ENCODE peak calls at places on chromosomes 11 and 22, in four cellular contexts. A, G, W and B are unnamed samples.

GRCh38 chr11:19963697-19964340 is 196.5 kb downstream of the DBX1 start:
- DNase-seq in W (no peak), G (no peak), A (no peak), B (no peak)

GRCh38 chr22:35686298-35686697 is 31.4 kb upstream of the APOL5 start:
- DNase-seq in W (no peak), G (no peak), A (no peak), B (no peak)

GRCh38 chr11:102522332-102523207 is 8.0 kb downstream of the MMP7 start:
- DNase-seq in A (no peak), W (no peak), G (no peak), B (no peak)

GRCh38 chr11:114892381-114893197 is 214.3 kb downstream of the NXPE2 start:
- DNase-seq in G (peak; percentile 50), W (no peak), A (no peak), B (peak; percentile 19)

GRCh38 chr11:69662806-69663205 is 12.3 kb downstream of the LTO1 start:
- DNase-seq in G (no peak), W (no peak), A (no peak), B (peak; percentile 19)

GRCh38 chr11:120746836-120747609 is 235.5 kb downstream of the GRIK4 start:
- DNase-seq in W (no peak), G (no peak), A (no peak), B (peak; percentile 30)

GRCh38 chr11:114382509-114382908 is 17.8 kb downstream of the C11orf71 start:
- DNase-seq in W (no peak), G (no peak), A (no peak), B (no peak)

GRCh38 chr11:108237058-108237481 is 14.2 kb downstream of the ATM start:
- DNase-seq in A (no peak), W (no peak), G (no peak), B (no peak)

GRCh38 chr11:38818720-38819119 is 2220.7 kb upstream of the RAG2 start:
- DNase-seq in A (no peak), G (no peak), W (no peak), B (no peak)

GRCh38 chr11:117862753-117863152 is 13.7 kb downstream of the FXYD6 start:
- DNase-seq in W (no peak), A (no peak), G (no peak), B (no peak)

GRCh38 chr22:19971276-19972124 is 29.9 kb upstream of the TXNRD2 start:
- DNase-seq in W (no peak), A (no peak), G (no peak), B (no peak)

GRCh38 chr11:748007-748359 is 719 bp downstream of the TALDO1 start:
- DNase-seq in A (no peak), G (peak; percentile 23), W (no peak), B (peak; percentile 60)

GRCh38 chr11:105923814-105924213 is 98.2 kb downstream of the MSANTD4 start:
- DNase-seq in A (no peak), W (no peak), G (no peak), B (no peak)

GRCh38 chr11:40293655-40294342 is 1165.7 kb downstream of the LRRC4C start:
- DNase-seq in G (peak; percentile 64), W (peak; percentile 61), A (no peak), B (peak; percentile 82)

GRCh38 chr11:109241988-109242387 is 180.0 kb upstream of the C11orf87 start:
- DNase-seq in G (no peak), A (no peak), W (no peak), B (no peak)

GRCh38 chr11:76767659-76768058 is 15.5 kb upstream of the TSKU start:
- DNase-seq in W (no peak), G (no peak), A (no peak), B (no peak)

GRCh38 chr11:76764941-76765340 is 18.2 kb upstream of the TSKU start:
- DNase-seq in A (no peak), W (no peak), G (no peak), B (no peak)

GRCh38 chr11:76766521-76766920 is 16.6 kb upstream of the TSKU start:
- DNase-seq in A (no peak), W (no peak), G (no peak), B (no peak)

GRCh38 chr11:76763573-76764348 is 19.4 kb upstream of the TSKU start:
- DNase-seq in A (no peak), W (no peak), G (no peak), B (no peak)

GRCh38 chr11:76765863-76766350 is 17.2 kb upstream of the TSKU start:
- DNase-seq in W (peak; percentile 43), G (no peak), A (no peak), B (no peak)
- TF ChIP-seq ELF1 in W (no peak), G (no peak), A (no peak), B (no peak)

DNA sequence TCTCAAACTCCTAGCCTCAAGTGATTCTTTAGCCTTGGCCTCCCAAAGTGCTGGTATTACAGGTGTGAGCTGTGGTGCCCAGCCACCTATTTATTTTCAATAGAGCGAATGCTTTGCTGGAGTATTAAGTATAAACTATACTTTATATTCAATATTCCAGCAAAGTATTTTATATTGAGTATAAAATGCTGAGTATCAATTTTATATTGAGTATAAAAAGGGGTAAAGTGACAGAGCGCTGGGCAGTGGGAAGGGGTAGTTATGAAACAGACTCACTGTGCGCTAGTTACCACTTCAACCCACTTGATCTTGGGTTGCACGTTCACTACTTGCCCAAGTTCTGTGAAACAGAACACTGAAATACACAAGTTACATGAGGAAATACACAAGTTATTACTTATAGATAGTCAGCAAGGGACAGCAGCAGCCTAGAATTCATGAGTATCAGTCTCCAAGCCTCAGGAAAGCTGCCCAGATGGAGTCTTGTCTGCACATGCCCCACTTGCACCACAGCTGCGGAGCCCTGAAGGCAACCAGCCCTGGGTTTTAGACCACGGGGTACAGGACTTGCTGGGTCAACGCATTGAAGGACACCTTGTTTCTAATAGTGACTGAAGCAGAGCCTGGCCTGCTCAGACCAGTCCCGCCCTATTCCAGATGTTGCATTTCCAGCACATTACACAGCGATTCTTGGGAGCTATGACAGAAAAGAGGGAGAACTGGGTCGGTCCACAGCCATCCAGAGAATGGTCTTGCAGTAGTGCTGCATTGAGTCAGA is 51.6 kb upstream of the SYT13 start:
- DNase-seq in A (no peak), W (no peak), G (no peak), B (no peak)
- TF ChIP-seq ELF1 in A (no peak), W (no peak), G (no peak), B (no peak)

DNA sequence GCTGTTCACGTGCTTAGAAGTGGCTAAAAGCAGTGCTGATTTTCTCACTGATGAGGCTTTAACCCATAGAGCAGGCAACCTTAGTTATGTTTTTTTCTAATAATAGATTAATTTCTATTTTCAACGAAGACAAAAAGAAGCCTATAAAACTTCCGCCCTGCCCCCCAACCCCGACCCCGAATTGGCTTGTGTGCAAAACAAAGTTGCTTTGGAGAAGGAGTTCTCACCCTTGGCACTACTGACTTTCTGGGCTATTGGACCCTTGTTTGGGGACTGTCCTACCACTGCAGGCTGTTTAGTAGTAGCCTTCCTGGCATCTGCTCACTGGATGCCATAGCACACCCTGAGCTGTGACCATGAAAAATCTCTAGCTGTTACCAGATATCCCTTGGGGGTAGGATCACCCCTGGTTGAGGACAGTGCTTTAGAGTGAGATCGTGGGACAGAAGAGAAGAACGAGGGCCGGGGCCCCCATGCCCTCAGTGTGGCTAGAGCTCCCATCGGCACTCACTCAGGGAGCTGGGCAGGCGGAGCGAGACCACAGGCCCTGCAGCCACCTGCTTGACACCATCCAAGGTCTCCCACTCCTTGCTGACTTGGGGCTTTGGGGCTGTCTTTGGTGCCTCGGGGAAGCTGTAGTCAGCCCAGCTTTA is 16.9 kb downstream of the SLC37A2 start:
- DNase-seq in W (no peak), G (no peak), A (no peak), B (no peak)
- TF ChIP-seq ELF1 in W (no peak), G (no peak), A (no peak), B (no peak)

GRCh38 chr11:119714590-119714989 is 14.4 kb downstream of the NECTIN1 start:
- DNase-seq in A (no peak), G (no peak), W (no peak), B (no peak)

GRCh38 chr11:119721129-119722120 is 7.6 kb downstream of the NECTIN1 start:
- DNase-seq in G (peak; percentile 54), A (no peak), W (peak; percentile 67), B (peak; percentile 75)

GRCh38 chr11:119716475-119717057 is 12.4 kb downstream of the NECTIN1 start:
- DNase-seq in W (no peak), G (no peak), A (no peak), B (no peak)

GRCh38 chr11:119720311-119720710 is 8.7 kb downstream of the NECTIN1 start:
- DNase-seq in W (no peak), A (no peak), G (no peak), B (no peak)

GRCh38 chr11:119717839-119718534 is 11.0 kb downstream of the NECTIN1 start:
- DNase-seq in G (no peak), W (peak; percentile 13), A (no peak), B (peak; percentile 60)
- TF ChIP-seq ELF1 in G (no peak), W (no peak), A (no peak), B (no peak)

GRCh38 chr11:61996933-61997332 is 29.5 kb upstream of the FTH1 start:
- DNase-seq in G (no peak), W (peak; percentile 69), A (no peak), B (no peak)
- TF ChIP-seq ELF1 in G (no peak), W (no peak), A (no peak), B (no peak)

DNA sequence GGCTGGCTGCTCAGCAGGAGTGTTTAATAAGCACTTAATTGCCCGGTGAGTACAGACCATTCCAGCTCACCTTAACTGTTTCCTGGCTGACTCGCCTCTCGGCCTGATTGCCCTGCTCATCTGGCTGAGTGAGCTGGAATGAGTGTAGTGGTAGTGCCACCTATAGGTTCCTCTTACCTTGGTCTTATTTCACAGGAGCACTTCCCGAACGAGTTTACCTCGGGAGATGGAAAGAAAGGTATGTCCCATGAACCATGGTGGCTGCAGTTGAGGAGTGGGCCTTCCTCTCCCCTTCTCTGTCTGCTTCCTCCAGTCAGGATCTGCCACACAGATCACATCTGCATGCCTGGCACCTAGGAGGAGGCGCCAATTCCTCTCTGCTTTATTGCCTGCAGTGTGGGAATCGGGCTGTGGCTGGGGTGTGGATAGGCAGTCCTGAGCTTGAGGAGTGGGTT is 26.7 kb downstream of the UPB1 start:
- DNase-seq in W (peak; percentile 86), A (peak; percentile 86), G (peak; percentile 33), B (peak; percentile 72)
- TF ChIP-seq ELF1 in W (no peak), A (no peak), G (no peak), B (no peak)

GRCh38 chr22:21445437-21446127 is 21.6 kb upstream of the TMEM191C start:
- DNase-seq in A (no peak), W (no peak), G (no peak), B (no peak)

GRCh38 chr22:21444701-21445436 is 22.3 kb upstream of the TMEM191C start:
- DNase-seq in A (no peak), G (no peak), W (no peak), B (no peak)

GRCh38 chr22:21446128-21446826 is 20.9 kb upstream of the TMEM191C start:
- DNase-seq in W (no peak), A (no peak), G (no peak), B (no peak)

GRCh38 chr22:21443057-21443734 is 24.0 kb upstream of the TMEM191C start:
- DNase-seq in G (no peak), A (no peak), W (no peak), B (no peak)

DNA sequence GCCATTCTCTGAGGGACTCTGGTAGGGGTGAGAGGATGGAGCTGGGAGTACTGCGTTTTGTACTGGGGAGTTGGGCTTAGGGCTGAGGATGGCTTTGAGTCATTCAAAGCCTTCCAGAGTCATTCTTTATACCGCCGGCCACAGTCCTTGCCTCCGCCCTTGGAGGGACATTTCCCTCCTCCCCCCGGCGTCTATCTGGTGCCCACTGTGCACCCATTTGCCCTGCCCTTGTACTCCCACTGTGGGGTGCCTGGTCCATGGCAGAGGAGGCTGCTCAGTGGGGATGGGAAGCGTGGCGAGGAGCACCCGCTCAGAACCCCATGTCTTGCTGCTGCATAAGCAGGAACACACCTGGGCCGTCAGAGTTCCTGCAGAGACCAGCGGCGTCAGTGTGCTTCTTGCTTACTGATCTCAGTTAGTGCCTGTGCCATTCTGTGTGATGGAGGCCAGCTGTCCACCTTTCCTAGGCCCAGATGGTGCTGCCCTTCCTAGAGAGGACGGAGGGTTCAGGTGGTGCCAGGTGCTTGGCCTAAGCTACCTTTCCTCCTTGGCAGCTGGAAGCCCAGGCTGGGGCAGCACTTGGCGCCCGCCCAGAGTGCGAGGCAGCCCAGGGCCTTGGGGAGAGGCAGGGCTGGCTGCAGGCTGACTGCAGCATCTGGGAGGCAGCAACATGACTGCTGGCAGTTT is 23.3 kb upstream of the TMEM191C start:
- DNase-seq in W (no peak), G (no peak), A (no peak), B (no peak)
- TF ChIP-seq ELF1 in W (no peak), G (no peak), A (no peak), B (no peak)